ENCODE peak calls at places on chromosomes 7 and 10, in eight cellular contexts. H is progenitor cell of endocrine pancreas; D is lower lobe of right lung; N is NCI-H1092; C is activated CD4-positive, alpha-beta T cell treated with anti-CD3 and anti-CD28 coated beads, Interleukin-2, amount 10 ng/mL, durations not matched to agents 7 days and 5 days; P is foreskin fibroblast; U is IMR-90; X is Right ventricle myocardium inferior. T is an unnamed sample.

GRCh38 chr10:31036209-31036608 is 4.5 kb upstream of the ZNF438 start:
- DNase-seq in H (no peak), D (no peak), N (no peak), C (no peak), P (peak), U (peak), X (no peak), T (peak)

GRCh38 chr10:101014230-101014884 is 14.7 kb downstream of the LZTS2 start:
- DNase-seq in H (peak), D (peak), N (no peak), C (peak), P (peak), U (peak), X (peak), T (peak)

GRCh38 chr7:77691892-77692491 is 4.3 kb upstream of the RSBN1L start:
- DNase-seq in H (no peak), D (no peak), N (no peak), C (no peak), P (no peak), U (no peak), X (no peak), T (no peak)

GRCh38 chr7:155187061-155187785 is 110.5 kb upstream of the INSIG1 start:
- DNase-seq in H (no peak), D (no peak), N (no peak), C (no peak), P (no peak), U (no peak), X (no peak), T (no peak)

GRCh38 chr10:69662901-69663300 is 32.9 kb downstream of the FAM241B start:
- DNase-seq in H (no peak), D (peak), N (no peak), C (no peak), P (no peak), U (no peak), X (no peak), T (no peak)

GRCh38 chr7:38878694-38879457 is 30.1 kb downstream of the VPS41 start:
- DNase-seq in H (no peak), D (no peak), N (no peak), C (no peak), P (no peak), U (no peak), X (no peak), T (no peak)

GRCh38 chr7:25893436-25893835 is 258.6 kb upstream of the NFE2L3 start:
- DNase-seq in H (no peak), D (no peak), N (no peak), C (no peak), P (no peak), U (no peak), X (no peak), T (no peak)

GRCh38 chr7:307970-308369 is 18.0 kb downstream of the FOXL3 start:
- DNase-seq in H (no peak), D (no peak), N (no peak), C (no peak), P (no peak), U (no peak), X (no peak), T (no peak)

GRCh38 chr10:6794441-6794840 is 214.4 kb upstream of the PRKCQ start:
- DNase-seq in H (no peak), D (no peak), N (no peak), C (no peak), P (no peak), U (no peak), X (no peak), T (no peak)

GRCh38 chr10:47381427-47382379 is 2.4 kb downstream of the ZNF488 start:
- DNase-seq in H (peak), D (no peak), N (no peak), C (no peak), P (no peak), U (no peak), X (no peak), T (no peak)

GRCh38 chr7:33243319-33243881 is 114.0 kb downstream of the BBS9 start:
- DNase-seq in H (no peak), D (no peak), N (peak), C (no peak), P (peak), U (peak), X (no peak), T (peak)

GRCh38 chr7:28483868-28484267 is 71.5 kb downstream of the CREB5 start:
- DNase-seq in H (no peak), D (no peak), N (no peak), C (no peak), P (peak), U (peak), X (no peak), T (no peak)

GRCh38 chr10:97034301-97034700 is 151.5 kb downstream of the SLIT1 start:
- DNase-seq in H (no peak), D (no peak), N (no peak), C (no peak), P (no peak), U (no peak), X (no peak), T (no peak)

GRCh38 chr10:66931340-66931948 is 5.6 kb downstream of the LRRTM3 start:
- DNase-seq in H (no peak), D (no peak), N (no peak), C (peak), P (peak), U (peak), X (no peak), T (peak)

GRCh38 chr7:149496642-149497391 is 792 bp downstream of the ZNF746 start:
- DNase-seq in H (peak), D (peak), N (no peak), C (peak), P (peak), U (peak), X (peak), T (peak)

GRCh38 chr7:26368542-26368941 is 76.9 kb downstream of the SNX10 start:
- DNase-seq in H (no peak), D (no peak), N (no peak), C (no peak), P (peak), U (peak), X (no peak), T (no peak)

GRCh38 chr7:126213876-126214275 is 1038.9 kb downstream of the GRM8 start:
- DNase-seq in H (no peak), D (no peak), N (no peak), C (no peak), P (no peak), U (no peak), X (no peak), T (no peak)

GRCh38 chr7:20329389-20330175 is 1.1 kb upstream of the ITGB8 start:
- DNase-seq in H (peak), D (peak), N (peak), C (no peak), P (peak), U (peak), X (peak), T (peak)

GRCh38 chr7:94510582-94511456 is 1.2 kb downstream of the CASD1 start:
- DNase-seq in H (no peak), D (peak), N (peak), C (peak), P (no peak), U (peak), X (peak), T (peak)

GRCh38 chr7:105677803-105678583 is 96.7 kb upstream of the EFCAB10 start:
- DNase-seq in H (no peak), D (peak), N (no peak), C (peak), P (no peak), U (no peak), X (no peak), T (no peak)

GRCh38 chr10:90399782-90400181 is 458.1 kb downstream of the HTR7 start:
- DNase-seq in H (no peak), D (no peak), N (no peak), C (no peak), P (no peak), U (no peak), X (no peak), T (no peak)

GRCh38 chr10:118922226-118922625 is 107.3 kb upstream of the NANOS1 start:
- DNase-seq in H (no peak), D (no peak), N (no peak), C (no peak), P (no peak), U (no peak), X (no peak), T (no peak)

GRCh38 chr7:40697653-40698052 is 562.8 kb downstream of the SUGCT start:
- DNase-seq in H (no peak), D (no peak), N (no peak), C (no peak), P (no peak), U (no peak), X (no peak), T (no peak)

GRCh38 chr7:158400601-158401225 is 186.9 kb downstream of the PTPRN2 start:
- DNase-seq in H (no peak), D (no peak), N (no peak), C (no peak), P (no peak), U (no peak), X (peak), T (no peak)